ENCODE peak calls at places on chromosomes 4 and X, in five cellular contexts. Y is fibroblast of the aortic adventitia, M is AG09309, J is cardiac muscle cell, X is astrocyte of the spinal cord. U is an unnamed sample.

GRCh38 chrX:15881498-15881897 is 26.9 kb upstream of the AP1S2 start:
- DNase-seq in Y (no peak), M (no peak), J (no peak), X (no peak), U (no peak)

GRCh38 chr4:77538144-77538543 is 67.5 kb upstream of the CXCL13 start:
- DNase-seq in Y (peak), M (no peak), J (no peak), X (peak), U (no peak)

GRCh38 chr4:67051000-67051789 is 494.1 kb downstream of the CENPC start:
- DNase-seq in Y (no peak), M (no peak), J (no peak), X (no peak), U (no peak)

GRCh38 chr4:65407483-65407882 is 262.8 kb downstream of the EPHA5 start:
- DNase-seq in Y (no peak), M (no peak), J (no peak), X (no peak), U (no peak)

GRCh38 chr4:136680271-136680670 is 852.0 kb downstream of the PCDH18 start:
- DNase-seq in Y (no peak), M (no peak), J (peak), X (peak), U (no peak)

GRCh38 chr4:88737304-88738015 is 39.8 kb upstream of the NAP1L5 start:
- DNase-seq in Y (peak), M (no peak), J (no peak), X (peak), U (no peak)

GRCh38 chrX:49208399-49208798 is 8.4 kb upstream of the SYP start:
- DNase-seq in Y (no peak), M (no peak), J (no peak), X (no peak), U (no peak)

GRCh38 chrX:83508006-83508405 is at the start of gene POU3F4:
- DNase-seq in Y (no peak), M (no peak), J (peak), X (peak), U (no peak)

GRCh38 chrX:110155759-110156158 is 152.8 kb downstream of the TMEM164 start:
- DNase-seq in Y (no peak), M (no peak), J (no peak), X (no peak), U (no peak)

GRCh38 chr4:52836653-52837052 is 25.5 kb upstream of the RASL11B start:
- DNase-seq in Y (no peak), M (peak), J (no peak), X (no peak), U (peak)

GRCh38 chrX:133981908-133982307 is 3.5 kb downstream of the GPC3 start:
- DNase-seq in Y (no peak), M (no peak), J (no peak), X (no peak), U (no peak)

GRCh38 chr4:39846135-39846534 is 131.6 kb downstream of the PDS5A start:
- DNase-seq in Y (no peak), M (no peak), J (no peak), X (peak), U (no peak)

GRCh38 chr4:122619583-122619982 is 1.3 kb downstream of the IL21 start:
- DNase-seq in Y (no peak), M (no peak), J (no peak), X (no peak), U (no peak)

GRCh38 chr4:47468686-47469365 is 5.3 kb upstream of the COMMD8 start:
- DNase-seq in Y (peak), M (peak), J (peak), X (peak), U (no peak)

DNA sequence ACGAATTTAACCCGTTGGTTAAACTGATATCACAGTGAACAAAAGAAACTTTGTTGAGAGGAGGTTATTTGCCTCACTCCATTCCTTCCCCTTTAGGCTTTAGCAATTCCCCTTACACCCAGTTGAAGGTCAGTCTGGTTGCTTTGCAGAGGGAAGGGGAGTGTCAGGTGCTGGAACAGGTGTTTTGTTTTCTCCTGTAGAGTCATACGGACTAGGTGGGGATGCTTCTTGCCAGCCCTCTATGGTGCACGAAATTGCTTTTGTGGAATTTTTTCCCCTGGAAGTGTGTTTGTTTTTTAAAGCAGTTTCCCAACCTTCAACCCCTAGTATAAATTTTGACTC is 33.1 kb downstream of the DLG3 start:
- DNase-seq in Y (no peak), M (no peak), J (no peak), X (no peak), U (no peak)
- H3K4me3 ChIP-seq in Y (no peak), M (no peak), J (no peak), X (no peak), U (no peak)

GRCh38 chr4:137980641-137981040 is 261.5 kb downstream of the SLC7A11 start:
- DNase-seq in Y (no peak), M (no peak), J (no peak), X (no peak), U (no peak)

DNA sequence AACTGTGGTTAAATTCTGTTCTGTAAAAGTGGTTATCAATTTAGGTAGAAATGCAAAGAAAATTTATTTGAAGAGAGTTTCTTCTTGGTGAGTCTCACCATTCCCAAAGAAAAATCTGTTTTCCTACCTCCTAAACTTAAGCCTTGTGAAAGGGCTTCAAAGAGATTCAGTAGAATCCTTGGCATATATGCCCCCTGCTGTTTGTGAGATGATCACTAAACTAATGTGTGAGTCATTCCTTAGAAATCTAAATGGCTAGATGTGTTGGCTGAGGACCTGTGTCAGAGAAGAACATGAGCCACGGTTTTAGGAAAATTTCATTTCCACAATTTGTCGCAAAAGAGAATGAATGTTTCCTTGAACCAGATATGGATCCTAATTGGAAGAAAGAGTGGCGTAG is 260.9 kb downstream of the SLC7A11 start:
- DNase-seq in Y (peak), M (no peak), J (no peak), X (peak), U (no peak)
- TF ChIP-seq CTCF in Y (peak), M (peak), J (peak), X (no peak), U (peak)

GRCh38 chr4:153788064-153788418 is 842 bp downstream of the SFRP2 start:
- DNase-seq in Y (no peak), M (no peak), J (no peak), X (no peak), U (no peak)
- H3K4me3 ChIP-seq in Y (no peak), M (no peak), J (peak), X (no peak), U (peak)

GRCh38 chr4:113153529-113154101 is 104.2 kb downstream of the ANK2 start:
- DNase-seq in Y (no peak), M (no peak), J (no peak), X (no peak), U (no peak)
- TF ChIP-seq CTCF in Y (no peak), M (no peak), J (peak), X (no peak), U (no peak)

GRCh38 chr4:184312126-184312525 is 94.5 kb upstream of the ENPP6 start:
- DNase-seq in Y (no peak), M (no peak), J (no peak), X (no peak), U (no peak)
- H3K4me3 ChIP-seq in Y (no peak), M (no peak), J (no peak), X (no peak), U (no peak)

GRCh38 chr4:71495454-71495853 is 156.6 kb downstream of the SLC4A4 start:
- DNase-seq in Y (no peak), M (no peak), J (no peak), X (no peak), U (no peak)
- TF ChIP-seq CTCF in Y (no peak), M (no peak), J (no peak), X (no peak), U (no peak)

GRCh38 chr4:2416564-2417195 is 1.8 kb downstream of the ZFYVE28 start:
- DNase-seq in Y (peak), M (no peak), J (peak), X (peak), U (no peak)
- H3K4me3 ChIP-seq in Y (peak), M (peak), J (peak), X (peak), U (peak)

DNA sequence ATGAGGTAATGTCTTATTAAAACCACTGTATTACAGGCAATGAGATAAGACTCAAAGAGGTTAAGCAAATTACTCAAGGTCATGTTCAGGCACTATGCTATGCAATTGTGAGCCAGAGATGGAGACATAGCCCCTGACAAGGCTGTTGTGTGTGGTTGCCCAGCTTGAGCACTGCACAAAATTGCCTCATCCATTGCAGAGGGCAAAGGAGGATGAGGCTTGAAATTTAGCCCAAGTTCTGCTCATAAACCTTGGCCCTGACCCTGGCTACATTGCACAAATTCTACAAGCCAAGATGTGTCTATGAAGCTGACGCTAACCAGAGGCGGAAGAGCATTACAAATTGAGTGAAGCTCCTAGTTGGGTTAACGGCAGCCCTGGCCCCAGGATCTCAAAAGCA is 65.6 kb upstream of the PGM2 start:
- DNase-seq in Y (peak), M (no peak), J (no peak), X (no peak), U (no peak)
- TF ChIP-seq CTCF in Y (no peak), M (no peak), J (no peak), X (no peak), U (no peak)

U was measured in HFF-Myc.